ENCODE peak calls at places on chromosomes 2 and 18, in five cellular contexts. A, O, T, C and R are unnamed samples.

GRCh38 chr2:54560146-54560881 is 104.2 kb downstream of the SPTBN1 start:
- DNase-seq in A (peak), T (no peak), C (peak), O (no peak), R (no peak)

GRCh38 chr2:153074207-153074606 is 355.8 kb downstream of the ARL6IP6 start:
- DNase-seq in T (no peak), C (no peak), O (no peak), A (peak), R (no peak)

GRCh38 chr18:48385595-48385994 is 23.6 kb downstream of the ZBTB7C start:
- DNase-seq in C (no peak), O (no peak), T (no peak), A (no peak), R (no peak)

GRCh38 chr2:158893057-158893456 is 75.4 kb upstream of the TANC1 start:
- DNase-seq in A (peak), O (no peak), C (peak), T (no peak), R (no peak)

GRCh38 chr2:33086400-33087015 is 139.8 kb downstream of the LTBP1 start:
- DNase-seq in C (peak), T (no peak), A (peak), O (no peak), R (no peak)

GRCh38 chr2:102708847-102709559 is 52.8 kb upstream of the TMEM182 start:
- DNase-seq in C (peak), A (peak), T (no peak), O (no peak), R (no peak)

GRCh38 chr2:201768918-201769317 is 11.8 kb downstream of the ALS2 start:
- DNase-seq in O (no peak), C (peak), T (no peak), A (no peak), R (no peak)

GRCh38 chr2:238821391-238821790 is 26.5 kb upstream of the TWIST2 start:
- DNase-seq in O (no peak), A (no peak), T (no peak), C (peak), R (no peak)

GRCh38 chr2:120905824-120906571 is 170.3 kb downstream of the GLI2 start:
- DNase-seq in C (no peak), T (no peak), A (no peak), O (no peak), R (no peak)

GRCh38 chr2:170361359-170361936 is 183.5 kb downstream of the MYO3B start:
- DNase-seq in O (peak), T (no peak), A (peak), C (peak), R (no peak)

GRCh38 chr2:170917219-170917851 is 11.7 kb upstream of the GORASP2 start:
- DNase-seq in T (no peak), C (no peak), O (no peak), A (no peak), R (no peak)

GRCh38 chr18:36212978-36213303 is 25.6 kb downstream of the MOCOS start:
- DNase-seq in T (no peak), C (no peak), A (no peak), O (no peak), R (no peak)

GRCh38 chr18:36211612-36212065 is 24.3 kb downstream of the MOCOS start:
- DNase-seq in A (no peak), C (no peak), T (no peak), O (no peak), R (no peak)

GRCh38 chr18:36214811-36215210 is 27.5 kb downstream of the MOCOS start:
- DNase-seq in T (no peak), A (no peak), O (no peak), C (no peak), R (no peak)

GRCh38 chr18:36215577-36215976 is 28.3 kb downstream of the MOCOS start:
- DNase-seq in O (no peak), C (no peak), T (no peak), A (no peak), R (no peak)

DNA sequence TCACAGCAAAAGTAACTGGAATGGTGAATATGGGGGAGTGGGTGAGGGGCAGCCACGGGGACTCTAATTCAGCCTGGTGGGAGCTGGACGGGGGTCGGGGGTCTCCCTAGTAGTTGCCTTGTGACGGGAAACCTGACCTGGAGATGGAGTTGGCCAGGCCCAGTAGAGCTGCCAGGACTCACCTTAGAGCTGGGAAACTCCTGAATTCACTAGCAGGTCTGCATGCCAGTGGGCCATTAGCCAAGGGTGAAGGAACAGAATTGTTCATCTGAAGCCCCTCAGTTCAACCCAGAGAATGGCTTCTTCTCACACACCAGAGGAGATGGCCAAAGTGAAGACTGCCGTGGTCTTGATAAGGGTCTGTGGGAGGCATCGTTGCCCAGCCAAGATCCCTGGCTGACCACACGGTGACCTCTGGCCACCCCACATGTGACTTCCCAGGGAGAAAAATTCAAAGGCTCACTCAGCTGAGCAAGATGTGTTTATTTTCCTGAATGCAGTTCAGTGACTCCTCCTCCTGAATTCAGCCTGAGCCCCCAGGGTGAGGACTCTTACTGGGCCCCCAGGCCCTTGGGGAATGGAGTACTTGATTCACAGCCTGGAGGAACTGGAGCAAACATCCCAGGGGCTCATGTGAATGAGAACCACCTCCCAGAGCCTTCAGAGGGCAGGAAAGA is 25.1 kb downstream of the MOCOS start:
- DNase-seq in A (no peak), O (no peak), C (peak), T (no peak), R (no peak)
- TF ChIP-seq CTCF in A (no peak), O (no peak), C (peak), T (no peak), R (no peak)

DNA sequence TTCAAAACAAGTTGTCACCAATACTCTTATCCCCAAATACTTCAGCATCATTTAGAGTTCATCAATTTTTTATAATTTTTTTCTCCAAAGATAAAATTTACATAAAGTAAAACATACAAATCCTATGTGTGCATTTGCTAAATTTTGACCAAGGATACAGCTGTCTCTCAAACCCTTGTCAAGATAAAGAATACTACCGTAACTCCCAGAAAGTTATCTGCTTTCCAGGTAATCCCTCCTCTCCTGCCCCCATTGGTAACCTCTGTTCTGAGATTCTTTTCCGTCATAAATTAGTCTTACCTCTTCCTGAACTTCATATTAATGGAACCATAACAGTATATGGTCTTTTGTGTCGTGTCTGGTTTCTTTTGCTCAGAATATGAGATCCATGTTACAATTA is 49.2 kb downstream of the BCL2L11 start:
- DNase-seq in A (no peak), O (no peak), C (no peak), T (no peak), R (no peak)
- TF ChIP-seq CTCF in A (no peak), O (no peak), C (no peak), T (no peak), R (no peak)

GRCh38 chr2:111692311-111692710 is 191.7 kb downstream of the ANAPC1 start:
- DNase-seq in C (no peak), A (no peak), T (no peak), O (no peak), R (no peak)
- TF ChIP-seq CTCF in C (no peak), A (no peak), T (peak), O (peak), R (no peak)

GRCh38 chr2:46490521-46491141 is 11.3 kb downstream of the TMEM247 start:
- DNase-seq in A (no peak), O (no peak), C (peak), T (no peak), R (no peak)

GRCh38 chr2:46487667-46488333 is 8.4 kb downstream of the TMEM247 start:
- DNase-seq in A (no peak), T (no peak), O (no peak), C (peak), R (no peak)

GRCh38 chr2:46486441-46486840 is 7.1 kb downstream of the TMEM247 start:
- DNase-seq in O (no peak), T (no peak), C (no peak), A (no peak), R (no peak)

GRCh38 chr2:46489430-46489829 is 10.1 kb downstream of the TMEM247 start:
- DNase-seq in T (no peak), O (no peak), A (no peak), C (no peak), R (no peak)

DNA sequence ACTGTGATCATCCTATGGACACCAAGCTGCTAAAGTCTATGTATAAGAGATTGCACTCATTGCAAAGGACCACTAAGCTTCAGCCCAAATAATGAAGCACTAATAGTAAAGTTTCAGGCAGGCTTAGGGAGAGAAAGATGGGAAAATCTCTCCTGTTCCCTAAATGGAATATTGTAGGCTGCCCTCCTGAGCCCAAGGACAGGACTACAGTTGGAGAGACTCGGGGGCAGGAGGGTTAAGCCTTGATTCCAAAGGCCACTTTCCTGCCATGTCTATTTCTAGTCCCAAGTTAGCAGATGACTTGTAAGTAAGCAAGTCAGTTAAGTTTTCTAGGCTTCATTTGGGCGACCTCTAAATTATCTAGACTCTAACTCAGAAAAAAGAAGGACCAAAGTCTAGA is 9.0 kb downstream of the TMEM247 start:
- DNase-seq in O (no peak), C (no peak), A (no peak), T (no peak), R (no peak)
- TF ChIP-seq CTCF in O (no peak), C (no peak), A (no peak), T (no peak), R (no peak)